ENCODE peak calls at places on chromosomes 2 and 18, in eight cellular contexts. V is uterus, X is A549, C is RWPE1, R is GM20000, K is IMR-90, J is PC-3, A is heart right ventricle. Q is an unnamed sample.

GRCh38 chr2:210496512-210496911 is 20.0 kb upstream of the LANCL1 start:
- DNase-seq in C (no peak), J (no peak), K (no peak), X (no peak), A (no peak), V (no peak), R (no peak), Q (no peak)

GRCh38 chr2:141610564-141610963 is 520.3 kb downstream of the LRP1B start:
- DNase-seq in C (no peak), J (no peak), R (no peak), X (no peak), A (no peak), V (no peak), K (no peak), Q (no peak)

GRCh38 chr2:20577495-20578235 is 73.2 kb downstream of the HS1BP3 start:
- DNase-seq in R (no peak), J (peak), C (peak), X (no peak), V (no peak), K (peak), A (no peak), Q (peak)

GRCh38 chr18:26335139-26335933 is 109.1 kb downstream of the TAF4B start:
- DNase-seq in K (no peak), X (no peak), R (no peak), V (no peak), A (no peak), J (no peak), C (no peak), Q (peak)

GRCh38 chr2:10552220-10552870 is 104.2 kb upstream of the ODC1 start:
- DNase-seq in K (no peak), A (no peak), C (peak), V (no peak), J (peak), R (no peak), X (no peak), Q (no peak)

GRCh38 chr2:27249891-27250651 is 12.8 kb downstream of the SLC30A3 start:
- DNase-seq in J (peak), R (peak), X (peak), A (peak), V (no peak), K (peak), C (no peak), Q (no peak)

GRCh38 chr18:60978338-60978737 is 354.9 kb upstream of the CDH20 start:
- DNase-seq in V (no peak), X (no peak), C (peak), A (no peak), R (no peak), K (peak), J (peak), Q (peak)

GRCh38 chr18:7870855-7871254 is 303.7 kb downstream of the PTPRM start:
- DNase-seq in R (no peak), A (no peak), V (no peak), X (no peak), C (no peak), K (peak), J (no peak), Q (no peak)

GRCh38 chr2:44295113-44295512 is 19.8 kb downstream of the SLC3A1 start:
- DNase-seq in K (no peak), J (no peak), X (no peak), A (no peak), V (no peak), R (no peak), C (no peak), Q (no peak)

GRCh38 chr2:33419548-33420255 is 56.7 kb upstream of the RASGRP3 start:
- DNase-seq in J (no peak), V (no peak), C (no peak), R (no peak), X (no peak), K (peak), A (no peak), Q (no peak)

GRCh38 chr18:23137093-23137640 is 1.9 kb downstream of the CABLES1 start:
- DNase-seq in K (no peak), C (no peak), X (no peak), V (no peak), J (no peak), A (no peak), R (peak), Q (no peak)

GRCh38 chr2:187206071-187206470 is 242.0 kb downstream of the CALCRL start:
- DNase-seq in A (no peak), V (no peak), X (no peak), J (peak), R (no peak), K (no peak), C (no peak), Q (peak)

GRCh38 chr2:128358941-128359731 is 40.5 kb upstream of the HS6ST1 start:
- DNase-seq in J (no peak), A (peak), X (no peak), C (no peak), K (no peak), V (no peak), R (no peak), Q (no peak)

GRCh38 chr2:8457092-8457481 is 224.8 kb upstream of the ID2 start:
- DNase-seq in V (no peak), R (peak), C (no peak), X (no peak), J (no peak), K (no peak), A (no peak), Q (no peak)

GRCh38 chr18:30957086-30957485 is 85.5 kb downstream of the DSC3 start:
- DNase-seq in J (peak), X (no peak), C (no peak), R (no peak), K (no peak), V (no peak), A (no peak), Q (no peak)

GRCh38 chr2:110861616-110862260 is 129.4 kb downstream of the ACOXL start:
- DNase-seq in X (no peak), K (no peak), A (no peak), C (no peak), V (no peak), J (no peak), R (no peak), Q (no peak)

GRCh38 chr2:43950383-43951008 is 45.3 kb downstream of the LRPPRC start:
- DNase-seq in X (peak), C (peak), K (peak), V (no peak), A (no peak), R (peak), J (peak), Q (no peak)

DNA sequence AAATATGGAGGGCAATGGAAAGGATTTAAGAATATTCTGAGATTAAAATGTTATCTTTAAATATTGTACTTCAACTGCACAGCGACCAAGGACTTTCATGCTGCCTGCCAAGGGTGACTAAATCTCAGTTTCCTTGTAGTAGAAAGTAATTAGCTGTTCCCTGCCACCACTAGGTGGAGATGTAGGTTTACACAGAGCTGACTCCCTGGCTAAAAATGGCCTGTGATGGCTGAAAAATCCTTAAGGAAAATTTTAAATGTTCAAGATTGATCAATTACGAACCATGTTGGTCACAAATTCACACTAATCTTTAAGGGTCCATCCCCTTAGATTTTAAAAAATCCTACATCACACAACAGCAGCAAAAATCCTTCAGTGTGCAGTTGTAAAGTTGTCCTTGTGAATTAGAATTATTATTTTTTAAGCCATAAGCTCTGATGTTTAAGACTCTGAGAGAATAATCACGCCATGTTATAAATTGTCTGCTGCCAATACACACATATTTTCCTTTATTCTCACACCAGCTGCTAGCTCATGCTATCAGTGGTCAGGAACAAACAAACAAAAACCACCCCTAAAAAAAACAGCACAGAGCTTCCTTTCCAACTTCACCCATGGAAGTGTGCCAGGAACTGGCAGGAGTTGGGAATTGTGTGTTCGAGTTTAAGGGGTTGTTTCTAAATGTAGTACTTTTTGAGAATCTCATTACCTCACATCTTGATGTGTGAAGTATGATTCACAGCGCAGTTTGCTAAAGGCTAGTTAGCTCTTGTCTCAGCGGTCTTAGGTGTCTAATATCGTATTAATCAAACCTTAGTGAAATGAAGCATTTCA is 399.8 kb downstream of the TMEM182 start:
- DNase-seq in J (peak), C (peak), K (peak), A (peak), V (no peak), R (peak), X (peak), Q (no peak)
- TF ChIP-seq CTCF in J (peak), C (peak), K (peak), A (peak), V (no peak), R (peak), X (peak), Q (peak)

DNA sequence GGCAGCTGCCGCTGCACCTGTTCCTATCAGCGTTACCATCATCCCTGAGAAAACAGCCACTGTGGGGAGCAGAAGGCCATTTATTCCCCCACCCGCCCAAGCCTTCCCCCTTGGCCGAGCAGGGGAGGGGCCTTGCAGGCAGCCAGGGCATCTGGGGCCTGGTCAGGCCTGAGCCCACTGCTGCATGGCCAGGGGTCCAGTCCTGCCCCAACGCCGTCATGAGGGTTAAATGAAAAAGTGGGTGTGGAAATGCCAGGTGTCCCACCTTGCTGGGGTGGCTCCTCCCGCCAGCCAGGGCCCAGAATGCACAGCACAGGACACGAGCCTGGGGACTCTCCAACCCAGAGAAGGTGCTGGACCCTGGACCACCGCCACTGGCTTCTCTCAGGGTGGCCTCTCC is 14.2 kb downstream of the ANO7 start:
- DNase-seq in V (no peak), A (no peak), X (no peak), K (no peak), C (no peak), R (no peak), J (no peak), Q (no peak)
- TF ChIP-seq CTCF in V (no peak), A (no peak), X (no peak), K (no peak), C (no peak), R (no peak), J (no peak), Q (no peak)

GRCh38 chr2:81650048-81650971 is 1345.8 kb upstream of the LRRTM1 start:
- DNase-seq in R (no peak), K (peak), X (no peak), J (peak), A (no peak), V (no peak), C (peak), Q (peak)
- TF ChIP-seq CTCF in R (no peak), K (no peak), X (no peak), J (peak), A (no peak), V (no peak), C (no peak), Q (peak)

DNA sequence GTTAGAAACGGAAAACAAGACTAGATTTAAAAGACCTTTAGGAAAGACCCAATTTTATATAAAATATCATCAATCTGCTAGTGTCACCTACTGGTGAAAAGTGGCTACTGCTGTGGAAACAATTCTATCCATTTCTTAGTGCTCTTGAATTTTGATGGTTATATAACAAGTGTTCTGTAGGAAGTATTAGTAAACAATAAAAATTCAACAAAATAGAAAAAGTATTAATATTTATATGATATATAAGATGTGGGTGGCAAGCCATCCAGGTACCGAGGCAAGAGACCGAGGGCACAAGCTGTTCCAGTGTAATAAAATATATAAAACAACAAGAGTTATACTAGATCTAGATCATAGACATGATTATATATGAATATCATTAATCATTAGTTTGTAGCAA is 6.2 kb upstream of the TMEM87B start:
- DNase-seq in V (no peak), A (peak), J (peak), R (peak), C (peak), K (peak), X (peak), Q (no peak)
- TF ChIP-seq CTCF in V (peak), A (peak), J (peak), R (peak), C (peak), K (peak), X (peak), Q (peak)

GRCh38 chr2:25165992-25166618 is 2.3 kb downstream of the POMC start:
- DNase-seq in A (no peak), J (peak), X (peak), V (no peak), K (no peak), C (no peak), R (peak), Q (no peak)
- TF ChIP-seq CTCF in A (no peak), J (peak), X (peak), V (no peak), K (peak), C (peak), R (peak), Q (peak)